ENCODE peak calls at places on chromosome 18, in four cellular contexts. Z, V, H and X are unnamed samples.

GRCh38 chr18:14086459-14087231 is 45.6 kb downstream of the ZNF519 start:
- DNase-seq in Z (no peak), V (peak), H (no peak), X (no peak)

GRCh38 chr18:8333961-8334360 is 275.3 kb upstream of the RAB12 start:
- DNase-seq in V (no peak), H (no peak), Z (no peak), X (no peak)

GRCh38 chr18:68494802-68495560 is 219.9 kb downstream of the TMX3 start:
- DNase-seq in H (no peak), V (no peak), Z (no peak), X (no peak)

GRCh38 chr18:78856569-78857200 is 122.9 kb upstream of the SALL3 start:
- DNase-seq in H (no peak), V (no peak), Z (no peak), X (no peak)

GRCh38 chr18:13112982-13113381 is 105.6 kb upstream of the LDLRAD4 start:
- DNase-seq in Z (peak), H (no peak), V (peak), X (no peak)

GRCh38 chr18:49609416-49610284 is 47.8 kb downstream of the LIPG start:
- DNase-seq in V (no peak), Z (no peak), H (no peak), X (no peak)

GRCh38 chr18:11520536-11520935 is 88.9 kb upstream of the SLC35G4 start:
- DNase-seq in V (no peak), H (no peak), Z (no peak), X (no peak)

GRCh38 chr18:27871731-27872130 is 305.2 kb downstream of the CDH2 start:
- DNase-seq in H (no peak), Z (no peak), V (no peak), X (no peak)

GRCh38 chr18:8657050-8657820 is 48.0 kb downstream of the RAB12 start:
- DNase-seq in V (no peak), H (no peak), Z (no peak), X (no peak)

GRCh38 chr18:21509062-21509461 is 91.4 kb downstream of the ESCO1 start:
- DNase-seq in H (no peak), V (no peak), Z (no peak), X (no peak)

GRCh38 chr18:5894613-5895299 is 566 bp downstream of the TMEM200C start:
- DNase-seq in V (no peak), H (no peak), Z (no peak), X (peak)

GRCh38 chr18:70419526-70419925 is 130.7 kb downstream of the SOCS6 start:
- DNase-seq in Z (no peak), H (no peak), V (no peak), X (no peak)

GRCh38 chr18:44798433-44799048 is 117.9 kb downstream of the SETBP1 start:
- DNase-seq in Z (no peak), V (no peak), H (no peak), X (no peak)

GRCh38 chr18:34913837-34914755 is 127.1 kb upstream of the MAPRE2 start:
- DNase-seq in V (no peak), H (no peak), Z (peak), X (no peak)

GRCh38 chr18:63817441-63818051 is 42.3 kb downstream of the SERPINB7 start:
- DNase-seq in H (no peak), V (no peak), Z (no peak), X (no peak)

GRCh38 chr18:51021226-51021965 is 8.6 kb upstream of the SMAD4 start:
- DNase-seq in Z (no peak), H (no peak), V (no peak), X (no peak)

GRCh38 chr18:902179-902718 is 2.4 kb upstream of the ADCYAP1 start:
- DNase-seq in Z (no peak), H (no peak), V (peak), X (no peak)

GRCh38 chr18:79780547-79780946 is 17.2 kb upstream of the KCNG2 start:
- DNase-seq in V (no peak), Z (no peak), H (no peak), X (no peak)

GRCh38 chr18:68263481-68263880 is 451.4 kb downstream of the TMX3 start:
- DNase-seq in H (no peak), V (no peak), Z (no peak), X (no peak)

GRCh38 chr18:79344208-79344581 is 51.5 kb upstream of the NFATC1 start:
- DNase-seq in H (no peak), V (no peak), Z (no peak), X (no peak)

GRCh38 chr18:44229693-44230108 is 451.0 kb upstream of the SETBP1 start:
- DNase-seq in V (no peak), Z (no peak), H (no peak), X (no peak)

GRCh38 chr18:80253236-80253635 is 5.9 kb upstream of the PARD6G start:
- DNase-seq in V (no peak), H (no peak), Z (no peak), X (no peak)

GRCh38 chr18:36662000-36662399 is 166.8 kb downstream of the TPGS2 start:
- DNase-seq in V (peak), Z (no peak), H (no peak), X (no peak)

GRCh38 chr18:10424576-10425314 is 29.7 kb upstream of the APCDD1 start:
- DNase-seq in Z (no peak), V (no peak), H (no peak), X (no peak)
- TF ChIP-seq POLR2AphosphoS5 in Z (no peak), V (no peak), H (no peak), X (no peak)

GRCh38 chr18:42339324-42339723 is 384.3 kb downstream of the PIK3C3 start:
- DNase-seq in Z (no peak), H (no peak), V (no peak), X (no peak)

GRCh38 chr18:42336139-42336538 is 381.1 kb downstream of the PIK3C3 start:
- DNase-seq in Z (no peak), V (no peak), H (no peak), X (no peak)

GRCh38 chr18:42338683-42339082 is 383.6 kb downstream of the PIK3C3 start:
- DNase-seq in H (no peak), V (no peak), Z (no peak), X (no peak)

GRCh38 chr18:42330296-42330695 is 375.3 kb downstream of the PIK3C3 start:
- DNase-seq in H (no peak), V (no peak), Z (no peak), X (no peak)

DNA sequence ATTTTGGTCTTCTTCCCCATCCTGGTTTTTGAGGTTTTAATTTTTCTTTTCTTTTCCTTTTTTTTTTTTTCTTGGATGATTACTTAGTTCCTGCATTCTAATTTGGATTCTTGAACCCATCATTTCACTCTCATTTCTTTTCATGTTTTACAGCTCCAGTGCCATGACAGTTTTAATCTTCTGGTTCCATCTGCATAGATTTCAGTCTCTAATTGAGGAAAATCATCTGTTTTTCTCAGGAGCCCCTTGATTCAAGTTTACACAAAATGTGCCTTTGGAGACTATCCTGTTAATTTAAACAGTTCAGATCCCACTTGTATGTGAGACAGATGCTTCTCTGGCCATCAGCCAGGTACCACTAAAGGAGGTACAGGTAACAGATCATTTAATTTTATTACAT is 379.9 kb downstream of the PIK3C3 start:
- DNase-seq in H (no peak), Z (no peak), V (no peak), X (no peak)
- TF ChIP-seq SPI1 in H (no peak), Z (no peak), V (no peak), X (no peak)

DNA sequence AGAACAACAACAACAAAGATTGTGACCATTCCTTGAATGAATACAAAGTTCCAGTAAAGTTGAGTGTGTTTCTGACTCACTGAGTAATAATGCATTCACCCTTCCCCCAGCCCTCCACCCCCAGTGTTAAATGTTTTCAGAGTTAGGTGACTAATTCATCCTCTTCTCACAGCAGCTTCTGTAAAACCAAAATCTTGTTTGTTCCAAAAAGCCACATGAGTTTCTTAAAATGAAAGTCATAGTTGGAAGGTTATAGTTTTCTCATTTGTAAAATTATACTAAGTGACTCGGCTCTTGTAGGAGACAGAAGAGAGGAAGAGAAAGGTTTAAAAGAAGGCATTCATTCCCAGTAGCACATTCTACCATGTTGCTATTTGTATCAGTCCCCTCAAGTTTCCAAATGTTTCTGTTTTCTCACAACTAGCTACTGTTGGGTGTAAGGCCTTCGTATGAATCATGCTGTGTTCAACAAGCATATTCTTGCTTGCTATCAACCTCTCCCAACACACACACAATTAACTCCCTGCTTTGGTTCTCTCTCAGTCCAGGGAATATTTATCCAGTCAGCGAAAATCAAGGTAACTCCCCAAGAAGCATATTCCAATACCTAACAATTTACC is 75.3 kb downstream of the MBD2 start:
- DNase-seq in H (peak), Z (no peak), V (peak), X (no peak)
- TF ChIP-seq POLR2AphosphoS5 in H (peak), Z (no peak), V (no peak), X (no peak)

GRCh38 chr18:55783921-55784320 is 195.9 kb upstream of the TCF4 start:
- DNase-seq in H (no peak), V (no peak), Z (no peak), X (no peak)

GRCh38 chr18:55779711-55780590 is 192.0 kb upstream of the TCF4 start:
- DNase-seq in V (peak), Z (no peak), H (no peak), X (peak)

GRCh38 chr18:55779461-55779710 is 191.4 kb upstream of the TCF4 start:
- DNase-seq in Z (no peak), V (no peak), H (no peak), X (no peak)

GRCh38 chr18:55780591-55781071 is 192.6 kb upstream of the TCF4 start:
- DNase-seq in V (no peak), Z (no peak), H (no peak), X (no peak)

GRCh38 chr18:55781481-55781957 is 193.5 kb upstream of the TCF4 start:
- DNase-seq in Z (no peak), V (peak), H (no peak), X (no peak)
- TF ChIP-seq SPI1 in Z (no peak), V (no peak), H (no peak), X (no peak)

GRCh38 chr18:72993245-72993644 is 125.5 kb upstream of the NETO1 start:
- DNase-seq in H (no peak), Z (no peak), V (no peak), X (no peak)
- TF ChIP-seq POLR2AphosphoS5 in H (no peak), Z (no peak), V (no peak), X (no peak)

GRCh38 chr18:3713166-3713565 is 263.2 kb downstream of the TGIF1 start:
- DNase-seq in V (no peak), H (no peak), Z (no peak), X (no peak)
- TF ChIP-seq SPI1 in V (peak), H (peak), Z (peak), X (no peak)

DNA sequence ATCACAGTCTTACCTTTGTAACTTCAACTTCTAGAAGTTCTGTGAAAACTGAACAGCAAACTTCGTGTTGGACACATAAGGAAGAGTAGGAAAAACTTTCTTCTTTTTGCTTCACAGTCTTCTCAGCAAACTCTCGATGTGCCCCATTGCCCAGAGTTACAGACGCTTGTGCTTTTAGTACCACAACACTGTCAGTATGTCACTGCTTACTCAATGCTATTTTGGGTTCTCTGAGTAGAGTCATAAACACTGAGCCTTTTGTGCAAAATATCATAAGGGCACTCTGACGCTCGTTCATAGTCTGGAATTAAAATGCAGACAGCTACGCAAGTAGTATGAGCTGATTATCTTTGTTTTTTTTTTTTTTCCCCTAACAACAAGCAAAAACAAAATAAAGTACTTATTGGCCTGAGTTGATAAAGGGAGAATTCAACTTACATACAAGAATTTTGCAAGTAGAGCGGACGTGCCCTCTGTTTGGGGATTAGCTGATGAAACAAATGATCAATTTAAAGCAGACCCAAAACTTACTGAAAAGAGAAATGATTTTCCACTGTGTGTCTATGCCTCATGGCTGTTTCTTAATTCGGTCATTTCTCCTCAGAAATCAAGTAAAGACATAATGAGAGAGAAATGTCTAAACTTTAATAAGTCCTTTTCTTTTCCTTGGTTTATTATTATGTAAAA is at the start of gene CDH19:
- DNase-seq in Z (no peak), H (no peak), V (no peak), X (no peak)
- TF ChIP-seq POLR2AphosphoS5 in Z (no peak), H (no peak), V (no peak), X (no peak)

GRCh38 chr18:59478591-59478990 is 119.5 kb upstream of the LMAN1 start:
- DNase-seq in H (no peak), V (no peak), Z (no peak), X (no peak)
- TF ChIP-seq SPI1 in H (no peak), V (no peak), Z (no peak), X (no peak)

DNA sequence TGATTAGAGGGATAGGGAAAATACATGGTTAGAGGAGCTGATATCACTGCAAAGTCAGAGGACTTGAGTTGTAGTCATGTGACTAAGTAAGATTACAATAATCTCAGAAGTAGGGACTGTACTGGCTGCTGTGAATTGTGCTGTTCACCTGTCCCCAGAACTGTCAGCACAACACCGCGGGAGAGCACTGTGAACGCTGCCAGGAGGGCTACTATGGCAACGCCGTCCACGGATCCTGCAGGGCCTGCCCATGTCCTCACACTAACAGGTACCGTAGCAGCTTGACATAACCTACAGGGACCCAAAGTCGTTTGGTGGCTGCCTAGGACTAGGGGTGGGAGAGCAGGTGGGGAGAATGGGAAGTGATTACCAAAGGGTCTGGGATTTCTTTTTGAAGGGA is 132.8 kb upstream of the TTC39C start:
- DNase-seq in Z (no peak), V (no peak), H (no peak), X (no peak)
- TF ChIP-seq POLR2AphosphoS5 in Z (no peak), V (no peak), H (no peak), X (no peak)